ENCODE peak calls at places on chromosome 16, in five cellular contexts. M, U, F, Z and V are unnamed samples.

GRCh38 chr16:62576636-62577035 is 540.4 kb upstream of the CDH8 start:
- DNase-seq in M (no peak), U (no peak), F (no peak), Z (no peak), V (no peak)

GRCh38 chr16:88924834-88925539 is 52.0 kb downstream of the CBFA2T3 start:
- DNase-seq in M (peak; percentile 87), U (peak; percentile 92), F (peak; percentile 51), Z (no peak), V (no peak)

GRCh38 chr16:86529160-86529559 is 18.8 kb downstream of the FOXF1 start:
- DNase-seq in M (no peak), U (no peak), F (no peak), Z (no peak), V (no peak)

GRCh38 chr16:66298006-66298405 is 68.5 kb upstream of the CDH5 start:
- DNase-seq in M (no peak), U (no peak), F (no peak), Z (no peak), V (no peak)

GRCh38 chr16:2029350-2029749 is 2.6 kb downstream of the NHERF2 start:
- DNase-seq in M (no peak), U (no peak), F (no peak), Z (no peak), V (no peak)

GRCh38 chr16:5075637-5076036 is 4.0 kb downstream of the ALG1 start:
- DNase-seq in M (no peak), U (no peak), F (no peak), Z (no peak), V (no peak)

GRCh38 chr16:20901441-20902112 is 1.0 kb downstream of the LYRM1 start:
- DNase-seq in M (peak; percentile 67), U (peak; percentile 67), F (no peak), Z (peak; percentile 62), V (no peak)

GRCh38 chr16:56981729-56982271 is 7.6 kb upstream of the NLRC5 start:
- DNase-seq in M (no peak), U (no peak), F (no peak), Z (no peak), V (no peak)

GRCh38 chr16:2151188-2152091 is 3.0 kb downstream of the RAB26 start:
- DNase-seq in M (no peak), U (peak; percentile 53), F (no peak), Z (no peak), V (no peak)

GRCh38 chr16:75621170-75621477 is 2.0 kb downstream of the ADAT1 start:
- DNase-seq in M (no peak), U (peak; percentile 64), F (peak; percentile 12), Z (no peak), V (no peak)

GRCh38 chr16:74999683-75000480 is 1.1 kb downstream of the ZNRF1 start:
- DNase-seq in M (peak; percentile 75), U (peak; percentile 53), F (no peak), Z (peak; percentile 75), V (no peak)

GRCh38 chr16:8581923-8582580 is 8.3 kb downstream of the TMEM114 start:
- DNase-seq in M (no peak), U (peak; percentile 34), F (peak; percentile 16), Z (peak; percentile 16), V (no peak)

GRCh38 chr16:17328971-17329370 is 141.8 kb downstream of the XYLT1 start:
- DNase-seq in M (no peak), U (no peak), F (no peak), Z (peak; percentile 80), V (no peak)

GRCh38 chr16:49855280-49855821 is 561 bp downstream of the ZNF423 start:
- DNase-seq in M (peak; percentile 93), U (peak; percentile 65), F (no peak), Z (peak; percentile 87), V (no peak)

GRCh38 chr16:17850626-17851265 is 380.0 kb upstream of the XYLT1 start:
- DNase-seq in M (no peak), U (no peak), F (no peak), Z (no peak), V (no peak)

GRCh38 chr16:52489894-52490293 is 57.0 kb downstream of the TOX3 start:
- DNase-seq in M (no peak), U (no peak), F (no peak), Z (no peak), V (no peak)

GRCh38 chr16:88833086-88833485 is 21.4 kb upstream of the APRT start:
- DNase-seq in M (no peak), U (no peak), F (no peak), Z (no peak), V (no peak)

GRCh38 chr16:82181456-82182185 is 11.6 kb upstream of the MPHOSPH6 start:
- DNase-seq in M (no peak), U (no peak), F (no peak), Z (peak; percentile 21), V (no peak)

GRCh38 chr16:20203277-20203676 is 124.0 kb downstream of the GP2 start:
- DNase-seq in M (no peak), U (no peak), F (no peak), Z (no peak), V (no peak)

GRCh38 chr16:81711609-81712329 is 67.3 kb upstream of the PLCG2 start:
- DNase-seq in M (no peak), U (no peak), F (peak; percentile 68), Z (no peak), V (no peak)

GRCh38 chr16:10949424-10949970 is 5.1 kb downstream of the CLEC16A start:
- DNase-seq in M (no peak), U (peak; percentile 93), F (no peak), Z (no peak), V (no peak)

GRCh38 chr16:10947211-10947787 is 2.9 kb downstream of the CLEC16A start:
- DNase-seq in M (no peak), U (no peak), F (no peak), Z (no peak), V (no peak)

GRCh38 chr16:10944249-10945064 is at the start of gene CLEC16A:
- DNase-seq in M (peak; percentile 98), U (peak; percentile 97), F (peak; percentile 87), Z (peak; percentile 98), V (peak; percentile 57)

GRCh38 chr16:10945065-10945787 is 862 bp downstream of the CLEC16A start:
- DNase-seq in M (no peak), U (no peak), F (no peak), Z (no peak), V (no peak)

DNA sequence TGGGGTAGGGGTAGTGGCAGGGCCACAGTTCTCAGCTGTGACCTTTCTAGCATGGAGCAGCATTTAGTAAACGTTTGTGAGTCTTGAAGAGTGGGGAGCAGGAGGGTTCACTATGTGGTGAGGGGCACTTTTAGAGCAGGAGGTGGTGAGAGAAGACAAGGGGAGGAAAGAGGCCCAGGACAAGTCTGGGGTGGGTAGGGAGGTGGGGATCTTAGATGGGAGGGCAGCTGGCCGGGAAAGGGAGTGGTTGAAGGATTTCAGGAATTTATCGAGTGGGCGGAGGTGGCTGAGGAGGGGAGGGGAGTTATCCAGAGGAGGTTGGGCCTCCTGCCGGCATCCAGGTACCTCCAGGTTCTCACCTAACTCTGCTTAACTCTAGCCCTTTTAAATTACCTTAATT is 1.9 kb downstream of the CLEC16A start:
- DNase-seq in M (no peak), U (no peak), F (no peak), Z (no peak), V (no peak)
- H3K4me3 ChIP-seq in M (no peak overlapping the region), U (peak overlapping the region; percentile 85), F (no peak overlapping the region), Z (no peak overlapping the region), V (peak overlapping the region; percentile 94)

GRCh38 chr16:25063865-25064264 is 47.7 kb upstream of the LCMT1 start:
- DNase-seq in M (no peak), U (no peak), F (no peak), Z (no peak), V (no peak)

GRCh38 chr16:25064967-25065366 is 46.6 kb upstream of the LCMT1 start:
- DNase-seq in M (no peak), U (no peak), F (no peak), Z (no peak), V (no peak)

GRCh38 chr16:25066747-25067631 is 44.6 kb upstream of the LCMT1 start:
- DNase-seq in M (peak; percentile 96), U (peak; percentile 84), F (no peak), Z (peak; percentile 92), V (no peak)

GRCh38 chr16:25066426-25066746 is 45.2 kb upstream of the LCMT1 start:
- DNase-seq in M (no peak), U (no peak), F (no peak), Z (no peak), V (no peak)

GRCh38 chr16:25065899-25066298 is 45.6 kb upstream of the LCMT1 start:
- DNase-seq in M (no peak), U (peak; percentile 77), F (no peak), Z (peak; percentile 19), V (no peak)
- TF ChIP-seq CTCF in M (no peak), U (peak; percentile 71), F (no peak), Z (no peak), V (no peak)

GRCh38 chr16:72626623-72627022 is 421.3 kb downstream of the ZFHX3 start:
- DNase-seq in M (no peak), U (no peak), F (no peak), Z (no peak), V (no peak)
- H3K4me3 ChIP-seq in M (no peak overlapping the region), U (no peak overlapping the region), F (no peak overlapping the region), Z (no peak overlapping the region), V (peak overlapping the region; percentile 20)

GRCh38 chr16:14004719-14005315 is 66.3 kb upstream of the MRTFB start:
- DNase-seq in M (no peak), U (no peak), F (no peak), Z (no peak), V (no peak)

GRCh38 chr16:14004031-14004718 is 66.9 kb upstream of the MRTFB start:
- DNase-seq in M (no peak), U (no peak), F (no peak), Z (no peak), V (no peak)

GRCh38 chr16:14001521-14001920 is 69.6 kb upstream of the MRTFB start:
- DNase-seq in M (no peak), U (no peak), F (no peak), Z (no peak), V (no peak)

GRCh38 chr16:14002416-14002815 is 68.7 kb upstream of the MRTFB start:
- DNase-seq in M (no peak), U (no peak), F (no peak), Z (no peak), V (no peak)

GRCh38 chr16:14003119-14003570 is 68.0 kb upstream of the MRTFB start:
- DNase-seq in M (no peak), U (peak; percentile 24), F (no peak), Z (peak; percentile 24), V (no peak)
- TF ChIP-seq CTCF in M (no peak), U (no peak), F (peak; percentile 23), Z (no peak), V (no peak)

DNA sequence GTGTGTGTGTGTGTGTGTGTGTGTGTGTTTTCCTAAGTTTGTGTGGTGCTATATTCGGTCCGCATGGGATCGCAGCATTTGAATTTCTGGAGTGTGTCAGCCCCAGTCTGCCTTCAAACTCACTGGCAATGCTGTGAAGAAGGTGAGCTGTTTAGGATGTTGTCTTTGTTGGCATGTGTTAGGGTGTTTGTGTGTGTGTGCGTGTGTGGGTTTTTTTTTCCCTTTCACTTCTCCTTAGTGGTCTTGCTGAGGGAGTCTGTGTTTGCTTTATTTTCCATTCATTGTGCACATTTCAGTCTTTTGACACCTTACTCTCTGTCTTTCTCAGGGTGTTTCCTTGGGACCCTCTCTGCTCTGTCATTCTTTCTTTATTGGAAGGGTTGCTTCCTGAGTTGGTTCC is 27.7 kb upstream of the RBFOX1 start:
- DNase-seq in M (no peak), U (no peak), F (no peak), Z (no peak), V (no peak)
- H3K4me3 ChIP-seq in M (no peak overlapping the region), U (no peak overlapping the region), F (no peak overlapping the region), Z (no peak overlapping the region), V (no peak overlapping the region)

GRCh38 chr16:14303654-14304394 is 232.7 kb downstream of the MRTFB start:
- DNase-seq in M (peak; percentile 80), U (peak; percentile 46), F (no peak), Z (no peak), V (no peak)
- TF ChIP-seq CTCF in M (no peak), U (peak; percentile 10), F (no peak), Z (no peak), V (no peak)